ENCODE peak calls at places on chromosomes 12 and 14, in seven cellular contexts. R is IMR-90, W is neuronal stem cell, S is H9, X is H1, Z is mesenchymal stem cell, D is trophoblast cell. H is an unnamed sample.

GRCh38 chr12:92786045-92786444 is 83.3 kb downstream of the PLEKHG7 start:
- DNase-seq in W (no peak), D (no peak), X (no peak), S (no peak), Z (peak), R (peak), H (no peak)

GRCh38 chr12:132827763-132828703 is 636 bp downstream of the GOLGA3 start:
- DNase-seq in Z (peak), S (no peak), W (no peak), D (peak), R (peak), X (no peak), H (peak)

GRCh38 chr12:131194166-131194565 is 240.5 kb downstream of the ADGRD1 start:
- DNase-seq in X (no peak), D (no peak), R (no peak), W (no peak), S (peak), Z (no peak), H (no peak)

GRCh38 chr12:53625373-53625945 is 723 bp downstream of the ATF7 start:
- DNase-seq in S (no peak), R (no peak), Z (no peak), W (no peak), D (no peak), X (no peak), H (no peak)

GRCh38 chr14:34453226-34453625 is 8.8 kb downstream of the SPTSSA start:
- DNase-seq in X (no peak), S (no peak), D (peak), R (no peak), W (no peak), Z (no peak), H (no peak)

GRCh38 chr12:8644345-8645248 is 18.0 kb downstream of the MFAP5 start:
- DNase-seq in D (peak), Z (no peak), R (no peak), W (no peak), X (no peak), S (no peak), H (no peak)

GRCh38 chr14:31263485-31264133 is 56.0 kb upstream of the HECTD1 start:
- DNase-seq in Z (peak), S (no peak), D (peak), W (no peak), R (peak), X (peak), H (peak)

GRCh38 chr12:120620624-120621023 is 19.8 kb upstream of the CABP1 start:
- DNase-seq in R (no peak), Z (no peak), X (no peak), S (no peak), W (no peak), D (no peak), H (no peak)

GRCh38 chr12:26158078-26158764 is 33.4 kb upstream of the BHLHE41 start:
- DNase-seq in D (peak), S (peak), R (no peak), W (no peak), Z (no peak), X (no peak), H (peak)

GRCh38 chr12:104535383-104535782 is 78.6 kb downstream of the CHST11 start:
- DNase-seq in Z (no peak), S (no peak), R (peak), D (no peak), W (no peak), X (no peak), H (peak)

GRCh38 chr12:90938451-90938850 is 16.5 kb downstream of the CCER1 start:
- DNase-seq in R (peak), Z (peak), X (no peak), D (peak), S (no peak), W (no peak), H (peak)

GRCh38 chr14:50362791-50363733 is 33.6 kb downstream of the CDKL1 start:
- DNase-seq in X (no peak), D (no peak), R (peak), S (no peak), Z (peak), W (no peak), H (no peak)

GRCh38 chr14:64502476-64503183 is 1.0 kb downstream of the ZBTB25 start:
- DNase-seq in D (peak), R (peak), Z (no peak), S (no peak), X (no peak), W (no peak), H (peak)

GRCh38 chr12:93892431-93893210 is 215.4 kb downstream of the CRADD start:
- DNase-seq in Z (no peak), W (peak), D (no peak), S (no peak), X (no peak), R (no peak), H (peak)

GRCh38 chr12:47458273-47458672 is 247.6 kb downstream of the RPAP3 start:
- DNase-seq in D (no peak), S (no peak), Z (no peak), R (no peak), X (no peak), W (no peak), H (no peak)

GRCh38 chr14:68359862-68360552 is 432.9 kb downstream of the ZFP36L1 start:
- DNase-seq in X (no peak), S (no peak), D (no peak), Z (no peak), W (no peak), R (no peak), H (peak)

DNA sequence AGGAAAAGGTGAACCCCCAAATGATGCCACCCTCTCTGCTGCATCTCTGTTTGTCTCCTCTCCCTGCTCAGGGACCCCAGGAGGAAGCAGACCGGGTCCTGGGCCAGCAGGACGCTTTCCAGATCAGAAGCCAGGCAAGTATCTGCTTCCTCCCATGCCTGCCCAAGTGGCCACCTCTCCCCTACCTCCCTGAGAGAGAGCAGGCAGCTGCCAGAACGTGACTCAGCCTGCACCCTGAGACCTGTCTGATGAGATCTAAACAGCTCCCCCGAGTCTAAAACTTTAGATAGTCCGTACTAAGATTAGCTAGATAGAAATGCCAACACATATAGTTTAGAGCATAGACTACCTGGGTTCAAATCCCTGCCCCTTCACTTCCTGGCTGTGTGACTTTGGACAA is 31.2 kb upstream of the OAS1 start:
- DNase-seq in W (no peak), D (no peak), S (no peak), Z (no peak), R (no peak), X (no peak), H (no peak)
- H3K23ac ChIP-seq in W (no peak), D (no peak), S (no peak), Z (no peak), R (no peak), X (no peak), H (no peak)

GRCh38 chr12:12333980-12334709 is 15.9 kb downstream of the MANSC1 start:
- DNase-seq in Z (peak), W (no peak), D (peak), S (peak), R (peak), X (no peak), H (peak)

GRCh38 chr12:12336049-12336411 is 14.0 kb downstream of the MANSC1 start:
- DNase-seq in D (peak), Z (peak), S (no peak), R (no peak), X (no peak), W (no peak), H (peak)

GRCh38 chr12:12336511-12336910 is 13.5 kb downstream of the MANSC1 start:
- DNase-seq in D (peak), R (no peak), X (no peak), W (no peak), Z (no peak), S (no peak), H (no peak)

GRCh38 chr12:12333407-12333831 is 16.6 kb downstream of the MANSC1 start:
- DNase-seq in W (no peak), S (no peak), X (no peak), D (no peak), R (peak), Z (no peak), H (no peak)

GRCh38 chr12:12334710-12335040 is 15.4 kb downstream of the MANSC1 start:
- DNase-seq in S (no peak), D (no peak), R (no peak), Z (no peak), X (no peak), W (no peak), H (no peak)
- H3K23ac ChIP-seq in S (no peak), D (no peak), R (no peak), Z (no peak), X (no peak), W (no peak), H (no peak)

GRCh38 chr12:27436768-27437167 is 9.8 kb upstream of the SMCO2 start:
- DNase-seq in W (no peak), S (no peak), R (no peak), Z (no peak), X (no peak), D (no peak), H (no peak)

GRCh38 chr12:27436029-27436428 is 10.5 kb upstream of the SMCO2 start:
- DNase-seq in X (peak), W (no peak), R (no peak), D (no peak), Z (no peak), S (peak), H (peak)

GRCh38 chr12:27434673-27435565 is 11.6 kb upstream of the SMCO2 start:
- DNase-seq in Z (no peak), S (no peak), D (no peak), R (no peak), X (no peak), W (no peak), H (no peak)

GRCh38 chr12:27437839-27438238 is 8.7 kb upstream of the SMCO2 start:
- DNase-seq in D (no peak), W (no peak), S (no peak), X (no peak), Z (no peak), R (no peak), H (no peak)
- H3K23ac ChIP-seq in D (no peak), W (no peak), S (no peak), X (no peak), Z (no peak), R (no peak), H (no peak)

DNA sequence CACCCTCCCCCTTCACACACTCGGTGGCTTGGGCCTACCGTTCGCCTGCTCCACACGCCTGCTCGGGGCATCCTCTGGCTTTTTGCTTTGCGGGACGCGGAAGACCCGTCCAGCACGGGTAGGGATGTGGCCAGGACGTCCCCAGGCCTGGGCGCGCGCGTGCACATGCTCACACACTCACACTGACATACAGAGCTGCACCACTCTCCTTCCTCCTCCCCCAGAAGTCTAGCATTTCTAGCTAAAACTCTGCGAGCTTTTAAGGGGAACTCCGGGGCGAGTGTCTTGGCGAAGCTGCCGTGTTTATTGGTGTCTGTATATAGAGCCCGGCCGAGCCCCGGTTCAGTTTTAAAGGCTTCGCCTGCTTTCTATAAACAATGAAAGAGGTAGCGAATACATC is 5.0 kb downstream of the TBX5 start:
- DNase-seq in W (peak), S (no peak), Z (no peak), X (no peak), R (peak), D (no peak), H (peak)
- H3K23ac ChIP-seq in W (no peak), S (no peak), Z (no peak), X (no peak), R (peak), D (no peak), H (no peak)

GRCh38 chr14:86858043-86858442 is 1134.9 kb downstream of the GALC start:
- DNase-seq in S (no peak), D (no peak), R (peak), W (no peak), Z (peak), X (no peak), H (no peak)

DNA sequence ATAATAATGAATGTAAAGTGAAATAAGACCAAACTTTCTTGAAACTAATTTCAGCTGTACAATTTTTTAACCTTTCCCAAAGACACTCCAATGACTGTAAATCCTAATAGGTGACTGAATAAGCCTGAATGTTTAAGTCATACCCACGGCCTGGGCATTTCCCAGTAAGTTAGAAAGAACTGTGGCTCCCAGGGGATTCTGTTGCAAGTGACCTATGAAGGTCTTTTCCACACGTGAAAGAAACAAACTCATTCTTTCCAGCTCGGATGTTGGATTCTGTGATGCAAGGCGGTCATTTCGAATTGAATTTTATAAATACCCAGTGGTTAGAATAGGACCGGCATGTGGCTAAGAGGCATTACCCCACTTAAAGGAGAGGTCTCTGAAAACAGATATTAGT is 1134.4 kb downstream of the GALC start:
- DNase-seq in Z (peak), D (no peak), R (no peak), W (no peak), X (no peak), S (no peak), H (no peak)
- H3K23ac ChIP-seq in Z (no peak), D (no peak), R (no peak), W (no peak), X (no peak), S (no peak), H (no peak)

GRCh38 chr12:10031771-10032175 is 1.3 kb downstream of the CLEC9A start:
- DNase-seq in X (peak), S (peak), R (peak), W (no peak), Z (peak), D (peak), H (peak)

GRCh38 chr12:10030446-10030845 is at the start of gene CLEC9A:
- DNase-seq in D (no peak), W (no peak), S (no peak), R (no peak), X (no peak), Z (no peak), H (no peak)

GRCh38 chr12:10031318-10031717 is 836 bp downstream of the CLEC9A start:
- DNase-seq in W (no peak), X (no peak), Z (peak), D (peak), R (peak), S (no peak), H (peak)

DNA sequence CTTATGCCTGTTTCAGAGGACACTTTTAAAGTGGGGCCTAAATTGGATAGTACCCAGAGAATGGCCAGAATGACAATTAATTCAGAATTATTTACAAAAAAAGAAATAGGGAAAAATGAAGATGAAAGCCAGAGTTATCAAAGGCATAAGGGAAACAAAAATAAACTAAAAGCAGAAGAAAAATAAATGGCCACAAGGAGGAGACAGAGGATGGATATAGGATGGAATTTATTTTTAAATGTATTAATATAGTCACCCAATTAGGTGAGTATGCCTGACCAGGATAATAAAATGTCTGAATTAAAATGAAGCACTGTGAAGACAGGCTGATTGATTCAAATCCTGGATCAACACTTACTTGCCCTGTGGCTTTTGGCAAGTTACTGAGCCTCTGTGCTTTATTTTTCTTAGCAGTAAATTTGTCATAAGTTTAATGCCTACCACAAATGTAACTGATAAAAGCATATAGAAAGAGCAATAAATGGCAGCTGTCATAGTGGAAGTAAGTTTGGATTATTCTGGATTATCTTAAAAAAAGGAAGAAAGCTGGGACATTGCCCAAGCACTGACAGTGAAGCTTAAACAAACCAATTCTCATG is 3.4 kb downstream of the CLEC9A start:
- DNase-seq in X (no peak), R (peak), W (no peak), D (no peak), Z (peak), S (no peak), H (no peak)
- H3K23ac ChIP-seq in X (no peak), R (no peak), W (no peak), D (no peak), Z (no peak), S (no peak), H (no peak)

GRCh38 chr12:14920475-14921126 is 17.7 kb downstream of the ERP27 start:
- DNase-seq in S (no peak), D (no peak), X (no peak), R (no peak), W (no peak), Z (no peak), H (no peak)
- H3K23ac ChIP-seq in S (no peak), D (no peak), X (no peak), R (no peak), W (no peak), Z (no peak), H (no peak)

GRCh38 chr12:109771746-109772621 is 58.4 kb downstream of the FAM222A start:
- DNase-seq in S (peak), W (no peak), R (no peak), X (no peak), D (no peak), Z (no peak), H (no peak)
- H3K23ac ChIP-seq in S (no peak), W (no peak), R (no peak), X (no peak), D (no peak), Z (no peak), H (no peak)

DNA sequence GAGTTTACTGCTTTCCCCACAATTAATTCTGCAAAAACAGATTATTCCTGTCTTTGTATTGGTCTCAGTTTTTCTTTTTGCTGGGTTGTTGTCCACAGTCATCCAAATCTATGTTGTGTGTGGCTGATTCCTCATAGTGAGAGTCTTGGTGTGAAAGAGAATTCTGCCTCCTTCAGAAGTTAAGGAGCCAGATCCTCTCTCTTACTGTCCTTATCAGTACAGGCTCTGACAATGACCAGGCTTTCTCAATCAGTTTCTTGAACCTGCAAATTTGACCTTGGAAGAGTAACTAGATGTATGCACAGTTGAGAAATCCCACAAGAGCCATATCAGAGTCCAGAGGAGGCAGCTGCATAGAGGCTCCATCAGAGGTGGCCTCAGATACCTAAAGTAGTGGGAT is 5.4 kb upstream of the GALC start:
- DNase-seq in W (no peak), R (no peak), X (no peak), Z (no peak), S (no peak), D (no peak), H (peak)
- H3K23ac ChIP-seq in W (no peak), R (no peak), X (no peak), Z (no peak), S (no peak), D (no peak), H (no peak)

GRCh38 chr12:3671330-3672112 is 81.4 kb downstream of the CRACR2A start:
- DNase-seq in X (no peak), S (no peak), W (no peak), R (no peak), D (peak), Z (no peak), H (no peak)
- H3K23ac ChIP-seq in X (no peak), S (no peak), W (no peak), R (no peak), D (no peak), Z (no peak), H (no peak)

H was measured in mesendoderm.